ENCODE peak calls at places on chromosome 1, in six cellular contexts. P is NCI-H82; J is Peyer's patch; U is stimulated activated CD4-positive, alpha-beta T cell treated with anti-CD3 and anti-CD28 coated beads, Interleukin-1b, Interleukin-23, amount 100 ng/mL, for 48 hours; V is effector CD8-positive, alpha-beta T cell; B is stimulated activated CD8-positive, alpha-beta memory T cell treated with anti-CD3 and anti-CD28 coated beads, Interleukin-4, amount 100 ng/mL, for 1 hour. Y is an unnamed sample.

GRCh38 chr1:99675994-99676393 is 30.1 kb downstream of the PALMD start:
- DNase-seq in P (no peak), J (no peak), U (no peak), V (no peak), B (no peak), Y (no peak)

GRCh38 chr1:150567717-150568561 is 11.5 kb downstream of the MCL1 start:
- DNase-seq in P (peak; percentile 95), J (peak; percentile 75), U (peak; percentile 63), V (peak; percentile 8), B (no peak), Y (peak; percentile 56)

GRCh38 chr1:94096797-94097549 is 24.0 kb downstream of the ABCA4 start:
- DNase-seq in P (no peak), J (no peak), U (no peak), V (no peak), B (no peak), Y (no peak)

GRCh38 chr1:41811978-41812852 is 106.5 kb downstream of the HIVEP3 start:
- DNase-seq in P (peak; percentile 88), J (no peak), U (peak; percentile 66), V (no peak), B (no peak), Y (peak; percentile 73)

GRCh38 chr1:213905315-213905714 is 82.5 kb upstream of the PROX1 start:
- DNase-seq in P (no peak), J (no peak), U (no peak), V (no peak), B (no peak), Y (no peak)

GRCh38 chr1:3403388-3404179 is 50.9 kb upstream of the ARHGEF16 start:
- DNase-seq in P (peak; percentile 70), J (no peak), U (no peak), V (no peak), B (no peak), Y (no peak)

GRCh38 chr1:222865718-222866117 is 50.9 kb downstream of the DISP1 start:
- DNase-seq in P (no peak), J (no peak), U (no peak), V (no peak), B (no peak), Y (no peak)

GRCh38 chr1:228319352-228320088 is 87.1 kb downstream of the TRIM11 start:
- DNase-seq in P (no peak), J (no peak), U (no peak), V (no peak), B (no peak), Y (no peak)

GRCh38 chr1:155499953-155500621 is 62.5 kb downstream of the ASH1L start:
- DNase-seq in P (peak; percentile 94), J (no peak), U (no peak), V (no peak), B (no peak), Y (peak; percentile 56)

GRCh38 chr1:11301593-11301992 is 28.6 kb downstream of the UBIAD1 start:
- DNase-seq in P (peak; percentile 60), J (no peak), U (no peak), V (no peak), B (no peak), Y (peak; percentile 91)

GRCh38 chr1:113786055-113786454 is 26.2 kb downstream of the RSBN1 start:
- DNase-seq in P (no peak), J (no peak), U (no peak), V (no peak), B (no peak), Y (no peak)

GRCh38 chr1:91582431-91582921 is 81.8 kb downstream of the CDC7 start:
- DNase-seq in P (no peak), J (no peak), U (no peak), V (no peak), B (no peak), Y (no peak)

GRCh38 chr1:18781031-18781430 is 78.4 kb downstream of the TAS1R2 start:
- DNase-seq in P (no peak), J (no peak), U (no peak), V (no peak), B (no peak), Y (no peak)

GRCh38 chr1:244970661-244971523 is 106.5 kb upstream of the HNRNPU start:
- DNase-seq in P (peak; percentile 99), J (peak; percentile 95), U (peak; percentile 90), V (peak; percentile 92), B (peak; percentile 83), Y (peak; percentile 90)

GRCh38 chr1:65259816-65260215 is 49.5 kb upstream of the DNAJC6 start:
- DNase-seq in P (no peak), J (no peak), U (no peak), V (no peak), B (no peak), Y (no peak)

GRCh38 chr1:173126421-173126820 is 75.7 kb upstream of the TNFSF18 start:
- DNase-seq in P (no peak), J (no peak), U (no peak), V (no peak), B (no peak), Y (no peak)

GRCh38 chr1:215113776-215114153 is 31.2 kb downstream of the KCNK2 start:
- DNase-seq in P (no peak), J (no peak), U (no peak), V (no peak), B (no peak), Y (no peak)

GRCh38 chr1:53559854-53560571 is 100.8 kb downstream of the DMRTB1 start:
- DNase-seq in P (no peak), J (peak; percentile 26), U (no peak), V (no peak), B (no peak), Y (peak; percentile 11)

GRCh38 chr1:166902279-166902678 is 26.2 kb upstream of the TADA1 start:
- DNase-seq in P (no peak), J (no peak), U (no peak), V (no peak), B (no peak), Y (no peak)

GRCh38 chr1:204780682-204781081 is 90.0 kb upstream of the NFASC start:
- DNase-seq in P (no peak), J (no peak), U (no peak), V (no peak), B (no peak), Y (no peak)

GRCh38 chr1:173714441-173714758 is 381 bp upstream of the KLHL20 start:
- DNase-seq in P (no peak), J (no peak), U (no peak), V (no peak), B (no peak), Y (peak; percentile 17)

GRCh38 chr1:235952950-235953615 is 86.4 kb upstream of the LYST start:
- DNase-seq in P (no peak), J (no peak), U (peak; percentile 51), V (no peak), B (no peak), Y (no peak)

GRCh38 chr1:59071289-59071688 is 225.6 kb upstream of the FGGY start:
- DNase-seq in P (no peak), J (no peak), U (no peak), V (no peak), B (no peak), Y (no peak)

GRCh38 chr1:42737257-42737656 is 2.8 kb downstream of the CLDN19 start:
- DNase-seq in P (no peak), J (peak; percentile 66), U (no peak), V (no peak), B (no peak), Y (no peak)

GRCh38 chr1:18879221-18879790 is 19.8 kb upstream of the TAS1R2 start:
- DNase-seq in P (no peak), J (no peak), U (no peak), V (no peak), B (no peak), Y (no peak)

GRCh38 chr1:212867192-212867591 is 9.1 kb downstream of the FLVCR1 start:
- DNase-seq in P (no peak), J (no peak), U (no peak), V (no peak), B (no peak), Y (no peak)

GRCh38 chr1:207009945-207010344 is 22.6 kb downstream of the C1orf116 start:
- DNase-seq in P (no peak), J (no peak), U (no peak), V (no peak), B (no peak), Y (no peak)

GRCh38 chr1:52359676-52360594 is 6.1 kb downstream of the CC2D1B start:
- DNase-seq in P (no peak), J (no peak), U (no peak), V (no peak), B (no peak), Y (peak; percentile 38)